ENCODE peak calls at places on chromosomes 1 and 21, in ten cellular contexts. L is GM06990, C is choroid plexus epithelial cell, W is fibroblast of mammary gland, Z is cardiac muscle cell, E is fibroblast of the aortic adventitia, G is retinal pigment epithelial cell, K is IMR-90, U is nephron progenitor cell, M is RWPE2. T is an unnamed sample.

GRCh38 chr21:46078984-46079356 is 18.9 kb upstream of the COL6A2 start:
- DNase-seq in L (no peak), C (no peak), W (peak; percentile 68), Z (peak; percentile 38), E (peak; percentile 54), G (no peak), K (no peak), U (no peak), M (peak; percentile 44), T (no peak)

GRCh38 chr1:27601321-27601770 is 2.6 kb downstream of the AHDC1 start:
- DNase-seq in L (no peak), C (no peak), W (no peak), Z (no peak), E (no peak), G (no peak), K (no peak), U (no peak), M (no peak), T (no peak)

GRCh38 chr1:204307334-204307883 is 52.3 kb downstream of the PLEKHA6 start:
- DNase-seq in L (no peak), C (peak; percentile 43), W (peak; percentile 37), Z (peak; percentile 67), E (peak; percentile 48), G (no peak), K (peak; percentile 76), U (peak; percentile 54), M (no peak), T (no peak)

GRCh38 chr1:8664887-8665286 is 152.6 kb downstream of the RERE start:
- DNase-seq in L (no peak), C (no peak), W (no peak), Z (no peak), E (no peak), G (no peak), K (no peak), U (no peak), M (no peak), T (no peak)

GRCh38 chr1:7594002-7594713 is 176.9 kb upstream of the VAMP3 start:
- DNase-seq in L (no peak), C (no peak), W (no peak), Z (no peak), E (no peak), G (no peak), K (no peak), U (no peak), M (peak; percentile 15), T (no peak)

GRCh38 chr1:8075511-8076051 is 49.5 kb upstream of the ERRFI1 start:
- DNase-seq in L (no peak), C (no peak), W (no peak), Z (no peak), E (peak; percentile 16), G (no peak), K (peak; percentile 30), U (no peak), M (no peak), T (no peak)

GRCh38 chr1:204837440-204838084 is 33.1 kb upstream of the NFASC start:
- DNase-seq in L (no peak), C (peak; percentile 67), W (peak; percentile 54), Z (peak; percentile 69), E (peak; percentile 77), G (peak; percentile 17), K (peak; percentile 52), U (peak; percentile 91), M (no peak), T (peak; percentile 74)

GRCh38 chr1:54850737-54851136 is 36.3 kb downstream of the DHCR24 start:
- DNase-seq in L (no peak), C (peak; percentile 99), W (peak; percentile 100), Z (peak; percentile 98), E (peak; percentile 99), G (peak; percentile 34), K (peak; percentile 99), U (no peak), M (no peak), T (no peak)

GRCh38 chr21:15130751-15131150 is 66.0 kb upstream of the NRIP1 start:
- DNase-seq in L (no peak), C (peak; percentile 55), W (peak; percentile 16), Z (no peak), E (no peak), G (no peak), K (no peak), U (no peak), M (no peak), T (no peak)

GRCh38 chr1:208238710-208239517 is 5.3 kb downstream of the PLXNA2 start:
- DNase-seq in L (no peak), C (peak; percentile 83), W (peak; percentile 61), Z (peak; percentile 74), E (peak; percentile 77), G (no peak), K (peak; percentile 57), U (no peak), M (peak; percentile 76), T (no peak)

GRCh38 chr1:56461158-56462127 is 117.9 kb downstream of the PLPP3 start:
- DNase-seq in L (no peak), C (no peak), W (no peak), Z (no peak), E (no peak), G (no peak), K (no peak), U (peak; percentile 8), M (no peak), T (no peak)

GRCh38 chr1:85199667-85200366 is 999 bp downstream of the SYDE2 start:
- DNase-seq in L (no peak), C (peak; percentile 9), W (no peak), Z (no peak), E (no peak), G (no peak), K (no peak), U (no peak), M (no peak), T (no peak)

GRCh38 chr1:1920057-1920607 is 1.1 kb upstream of the TMEM52 start:
- DNase-seq in L (no peak), C (no peak), W (no peak), Z (no peak), E (no peak), G (no peak), K (no peak), U (no peak), M (no peak), T (no peak)

GRCh38 chr1:103056423-103056822 is 51.9 kb downstream of the COL11A1 start:
- DNase-seq in L (no peak), C (peak; percentile 97), W (peak; percentile 52), Z (peak; percentile 76), E (no peak), G (no peak), K (no peak), U (no peak), M (no peak), T (no peak)

GRCh38 chr1:173744651-173745050 is 29.9 kb downstream of the KLHL20 start:
- DNase-seq in L (no peak), C (no peak), W (no peak), Z (no peak), E (no peak), G (no peak), K (no peak), U (no peak), M (no peak), T (no peak)

GRCh38 chr1:200708769-200709168 is 29.9 kb upstream of the CAMSAP2 start:
- DNase-seq in L (no peak), C (peak; percentile 7), W (peak; percentile 31), Z (no peak), E (no peak), G (no peak), K (peak; percentile 60), U (no peak), M (no peak), T (no peak)

GRCh38 chr1:8118031-8118451 is 91.9 kb upstream of the ERRFI1 start:
- DNase-seq in L (no peak), C (no peak), W (no peak), Z (no peak), E (no peak), G (no peak), K (no peak), U (no peak), M (no peak), T (no peak)

GRCh38 chr1:203084588-203085527 is 954 bp downstream of the MYOG start:
- DNase-seq in L (peak; percentile 29), C (no peak), W (no peak), Z (no peak), E (no peak), G (no peak), K (no peak), U (no peak), M (no peak), T (no peak)

DNA sequence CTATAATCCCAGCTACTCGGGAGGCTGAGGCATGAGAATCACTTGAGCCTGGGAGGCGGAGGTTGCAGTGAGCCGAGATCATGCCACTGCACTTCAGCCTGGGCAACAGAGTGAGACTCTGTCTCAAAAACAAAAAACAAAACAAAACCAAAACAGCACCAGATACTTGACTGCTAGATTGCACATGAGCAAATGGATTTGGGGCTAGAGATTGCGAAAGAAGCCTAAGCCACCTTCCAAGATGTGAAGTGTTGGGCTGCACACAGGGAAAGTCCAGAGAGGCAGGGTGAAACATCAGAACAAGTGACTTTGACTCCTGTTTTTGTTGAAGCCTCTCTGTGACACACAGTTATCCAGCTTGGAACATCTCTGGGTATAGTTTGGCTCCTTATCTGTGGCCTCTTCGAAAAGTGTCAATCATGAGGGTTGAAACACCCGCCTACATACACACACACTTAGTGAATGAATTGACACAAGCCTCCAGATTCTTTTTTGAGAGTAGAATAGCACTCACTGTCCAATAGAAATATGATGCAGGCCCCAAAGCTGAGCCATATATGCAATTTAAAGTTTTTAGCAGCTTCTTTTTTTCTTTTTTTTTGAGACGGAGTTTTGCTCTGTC is 34.2 kb upstream of the GPR137B start:
- DNase-seq in L (no peak), C (no peak), W (peak; percentile 24), Z (peak; percentile 42), E (peak; percentile 20), G (no peak), K (no peak), U (no peak), M (no peak), T (no peak)
- TF ChIP-seq CTCF in L (no peak), C (no peak), W (no peak), Z (no peak), E (no peak), G (no peak), K (no peak), U (no peak), M (no peak), T (no peak)

GRCh38 chr1:41496080-41497055 is 11.9 kb upstream of the EDN2 start:
- DNase-seq in L (peak; percentile 59), C (peak; percentile 83), W (peak; percentile 76), Z (peak; percentile 95), E (peak; percentile 81), G (peak; percentile 74), K (peak; percentile 83), U (peak; percentile 84), M (peak; percentile 89), T (peak; percentile 65)
- TF ChIP-seq CTCF in L (no peak), C (no peak), W (no peak), Z (peak; percentile 7), E (no peak), G (no peak), K (peak; percentile 12), U (no peak), M (no peak), T (no peak)

GRCh38 chr1:72282271-72282656 is at the start of gene NEGR1:
- DNase-seq in L (peak; percentile 3), C (peak; percentile 55), W (peak; percentile 69), Z (peak; percentile 71), E (peak; percentile 78), G (peak; percentile 13), K (peak; percentile 68), U (peak; percentile 57), M (peak; percentile 62), T (peak; percentile 18)
- TF ChIP-seq CTCF in L (no peak), C (peak; percentile 1), W (no peak), Z (no peak), E (no peak), G (no peak), K (no peak), U (no peak), M (no peak), T (no peak)

GRCh38 chr1:30856260-30856790 is 52.2 kb downstream of the SDC3 start:
- DNase-seq in L (no peak), C (peak; percentile 50), W (peak; percentile 19), Z (peak; percentile 37), E (peak; percentile 28), G (no peak), K (no peak), U (peak; percentile 28), M (no peak), T (no peak)
- TF ChIP-seq CTCF in L (no peak), C (no peak), W (no peak), Z (peak; percentile 4), E (no peak), G (peak; percentile 17), K (no peak), U (no peak), M (no peak), T (no peak)

T was measured in progenitor cell of endocrine pancreas.